ENCODE peak calls at places on chromosomes 2 and 18, in six cellular contexts. U is activated T-cell treated with anti-CD3 and anti-CD28 coated beads, Interleukin-2, amount 50 U/mL, for 4 hours; L is endothelial cell; D is H7; X is lower leg skin; S is NCI-H1048. M is an unnamed sample.

GRCh38 chr2:226581661-226582060 is 218.0 kb downstream of the IRS1 start:
- DNase-seq in U (no peak), L (no peak), D (no peak), X (no peak), S (peak), M (no peak)

GRCh38 chr18:73594749-73595148 is 552.9 kb downstream of the FBXO15 start:
- DNase-seq in U (no peak), L (no peak), D (no peak), X (no peak), S (no peak), M (no peak)

GRCh38 chr2:68059769-68060525 is 2.9 kb downstream of the C1D start:
- DNase-seq in U (no peak), L (no peak), D (no peak), X (no peak), S (no peak), M (no peak)

GRCh38 chr18:55579888-55580287 is 8.1 kb downstream of the TCF4 start:
- DNase-seq in U (no peak), L (no peak), D (no peak), X (no peak), S (no peak), M (no peak)

GRCh38 chr18:3821524-3821923 is 371.6 kb downstream of the TGIF1 start:
- DNase-seq in U (no peak), L (no peak), D (no peak), X (no peak), S (no peak), M (no peak)

GRCh38 chr2:117514391-117514790 is 300.1 kb upstream of the DDX18 start:
- DNase-seq in U (no peak), L (no peak), D (no peak), X (no peak), S (no peak), M (no peak)

GRCh38 chr2:989766-990467 is 39.3 kb downstream of the SNTG2 start:
- DNase-seq in U (no peak), L (no peak), D (peak), X (no peak), S (no peak), M (no peak)

GRCh38 chr2:232891621-232892071 is 21.6 kb downstream of the SNORC start:
- DNase-seq in U (no peak), L (no peak), D (peak), X (no peak), S (no peak), M (peak)